ENCODE peak calls at places on chromosomes 5 and 9, in eight cellular contexts. N is CD8-positive, alpha-beta T cell; Z is A673; W is mesendoderm; A is kidney; I is endodermal cell; Y is K562; S is tibial artery. J is an unnamed sample. For H3K4me1, the result is how much of the 10 kb centered on the place peaks cover.

GRCh38 chr5:4511996-4512656 is 628.0 kb upstream of the ADAMTS16 start:
- DNase-seq in A (peak), S (no peak), Y (no peak), Z (no peak), W (peak), N (no peak), I (peak), J (no peak)

GRCh38 chr9:133673260-133673658 is 37.1 kb downstream of the DBH start:
- DNase-seq in Y (no peak), S (no peak), I (no peak), Z (no peak), W (no peak), A (peak), N (no peak), J (no peak)

GRCh38 chr5:148937239-148937638 is 110.8 kb downstream of the ADRB2 start:
- DNase-seq in W (no peak), N (no peak), S (no peak), I (no peak), Z (no peak), Y (no peak), A (no peak), J (no peak)

GRCh38 chr5:158492850-158493249 is 606.9 kb downstream of the EBF1 start:
- DNase-seq in Y (no peak), I (no peak), Z (no peak), A (no peak), N (no peak), W (peak), S (no peak), J (no peak)

GRCh38 chr9:133687856-133688761 is 50.0 kb downstream of the SARDH start:
- DNase-seq in N (no peak), Y (no peak), S (no peak), Z (no peak), W (no peak), A (peak), I (no peak), J (no peak)

GRCh38 chr5:111691914-111692313 is 65.1 kb downstream of the NREP start:
- DNase-seq in A (no peak), N (no peak), S (peak), I (no peak), W (no peak), Y (no peak), Z (no peak), J (no peak)

GRCh38 chr9:8895498-8896224 is 1096.1 kb upstream of the DMAC1 start:
- DNase-seq in S (no peak), I (no peak), Z (peak), Y (peak), W (peak), N (no peak), A (no peak), J (peak)

GRCh38 chr5:172509405-172509781 is 55.1 kb upstream of the SH3PXD2B start:
- DNase-seq in N (no peak), I (peak), S (no peak), Z (no peak), Y (no peak), W (peak), A (no peak), J (no peak)

GRCh38 chr5:127302509-127302908 is 11.9 kb downstream of the MEGF10 start:
- DNase-seq in W (no peak), N (no peak), A (no peak), Y (no peak), S (no peak), Z (no peak), I (no peak), J (no peak)

GRCh38 chr5:19497229-19497815 is 490.7 kb downstream of the CDH18 start:
- DNase-seq in W (no peak), N (no peak), I (no peak), Z (no peak), Y (no peak), S (no peak), A (no peak), J (no peak)

GRCh38 chr5:67268233-67269011 is 71.8 kb upstream of the CD180 start:
- DNase-seq in N (no peak), A (peak), W (no peak), I (no peak), S (peak), Z (peak), Y (no peak), J (peak)

GRCh38 chr9:33175633-33176325 is 8.6 kb upstream of the B4GALT1 start:
- DNase-seq in N (no peak), Z (no peak), I (no peak), Y (no peak), A (no peak), W (no peak), S (no peak), J (no peak)

DNA sequence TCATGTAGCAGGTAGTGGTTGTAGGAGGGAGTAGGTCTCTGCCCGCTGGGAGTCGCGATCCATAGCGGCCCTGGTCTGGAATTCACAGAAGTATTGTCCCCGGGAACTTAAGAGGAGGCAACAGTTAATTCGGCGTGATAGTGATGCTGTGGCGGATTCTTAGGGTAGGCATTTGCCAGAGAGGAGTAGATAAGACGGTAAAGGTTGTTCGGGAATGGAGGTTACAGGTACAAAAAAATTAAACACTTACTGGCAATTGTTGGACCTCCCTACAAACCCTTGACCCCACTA is 679 bp downstream of the SMC5 start:
- DNase-seq in W (peak), S (no peak), Z (no peak), A (no peak), Y (no peak), N (no peak), I (peak), J (no peak)
- H3K4me1 ChIP-seq in W (under half), S (half or more), Z (under half), A (under half), Y (under half), N (half or more), I (under half), J (under half)

GRCh38 chr9:131394464-131395026 is 659 bp downstream of the PRRC2B start:
- DNase-seq in Z (peak), I (peak), N (peak), Y (peak), S (peak), W (no peak), A (peak), J (peak)
- H3K4me1 ChIP-seq in Z (under half), I (under half), N (under half), Y (under half), S (under half), W (under half), A (under half), J (under half)

GRCh38 chr9:715310-715709 is 126.2 kb upstream of the DMRT1 start:
- DNase-seq in Z (no peak), A (no peak), S (no peak), N (no peak), Y (no peak), W (no peak), I (no peak), J (no peak)

GRCh38 chr9:713046-713445 is 128.5 kb upstream of the DMRT1 start:
- DNase-seq in Y (no peak), I (no peak), A (no peak), S (no peak), N (no peak), Z (no peak), W (no peak), J (no peak)

GRCh38 chr9:712643-713042 is 128.9 kb upstream of the DMRT1 start:
- DNase-seq in I (no peak), W (no peak), S (no peak), N (no peak), Z (no peak), Y (no peak), A (no peak), J (no peak)

GRCh38 chr9:715743-716400 is 125.6 kb upstream of the DMRT1 start:
- DNase-seq in N (no peak), Z (no peak), A (no peak), W (no peak), I (no peak), S (no peak), Y (no peak), J (peak)

DNA sequence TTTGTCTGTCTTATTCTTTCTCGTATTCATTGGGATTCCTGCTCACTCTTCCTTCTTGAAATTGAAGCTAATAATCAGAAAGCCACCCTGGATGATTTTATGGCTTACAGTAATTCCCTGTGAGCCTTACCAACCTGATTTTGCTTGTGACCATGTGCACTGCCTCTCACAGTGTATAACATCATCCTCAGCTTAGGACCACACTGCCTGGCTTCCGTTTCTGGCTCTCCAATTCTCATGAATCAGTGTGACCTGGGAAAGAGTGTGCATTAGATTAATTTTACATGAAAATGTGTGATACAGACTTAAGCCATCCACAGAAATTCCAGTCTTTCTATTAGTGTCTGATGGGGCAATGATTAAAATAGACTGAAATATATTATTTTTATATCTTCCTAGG is 126.8 kb upstream of the DMRT1 start:
- DNase-seq in A (no peak), Y (no peak), W (no peak), I (no peak), S (no peak), N (no peak), Z (no peak), J (no peak)
- H3K4me1 ChIP-seq in A (under half), Y (under half), W (under half), I (under half), S (half or more), N (under half), Z (under half), J (under half)

GRCh38 chr5:56512314-56512996 is 279.3 kb upstream of the ANKRD55 start:
- DNase-seq in S (peak), N (no peak), A (no peak), I (no peak), Y (no peak), Z (no peak), W (no peak), J (no peak)
- H3K4me1 ChIP-seq in S (under half), N (under half), A (under half), I (under half), Y (under half), Z (under half), W (under half), J (under half)

DNA sequence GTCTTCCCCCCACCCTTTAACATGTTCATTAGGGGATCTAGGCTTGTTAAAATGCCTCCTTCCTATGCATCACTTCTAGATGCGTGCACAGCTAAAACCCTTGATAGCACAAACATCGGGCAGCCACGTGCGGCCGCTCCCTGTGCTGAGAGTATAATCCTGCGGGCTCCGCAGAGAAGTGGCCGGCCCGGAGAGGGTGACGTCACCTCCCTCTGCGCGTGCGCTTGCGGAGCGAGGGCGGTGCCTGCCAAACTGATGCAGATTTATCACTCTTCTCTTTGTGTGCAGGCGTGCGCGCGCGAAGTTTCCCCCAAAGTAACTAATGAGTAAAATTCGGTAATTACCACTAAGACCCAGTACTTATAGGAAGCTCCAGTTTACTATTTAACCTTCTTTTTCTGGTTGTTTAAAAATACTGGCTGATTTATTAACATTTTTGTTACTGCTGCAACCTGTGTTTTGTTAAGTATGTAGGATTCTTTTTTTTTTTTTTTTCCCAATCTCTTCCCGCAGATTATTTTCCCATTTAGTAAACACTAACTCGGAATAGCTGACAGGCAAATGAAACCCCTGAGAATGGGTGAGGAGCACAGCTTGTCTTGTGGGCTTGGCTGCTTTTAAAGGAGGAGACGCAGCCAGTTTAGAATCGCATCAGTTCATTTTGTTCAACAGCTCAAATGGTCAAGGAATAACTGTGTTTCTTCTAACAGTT is 121.6 kb downstream of the TRIO start:
- DNase-seq in Z (peak), Y (peak), W (peak), S (peak), N (peak), I (peak), A (peak), J (peak)
- H3K4me1 ChIP-seq in Z (half or more), Y (under half), W (under half), S (half or more), N (under half), I (under half), A (under half), J (half or more)

GRCh38 chr9:71744754-71745521 is 23.4 kb downstream of the CEMIP2 start:
- DNase-seq in W (peak), Z (no peak), N (no peak), Y (no peak), A (no peak), S (no peak), I (peak), J (no peak)

GRCh38 chr9:71741841-71742648 is 26.3 kb downstream of the CEMIP2 start:
- DNase-seq in I (no peak), Y (peak), Z (no peak), W (no peak), A (no peak), S (no peak), N (no peak), J (peak)

GRCh38 chr9:71743217-71743705 is 25.1 kb downstream of the CEMIP2 start:
- DNase-seq in S (no peak), W (no peak), N (no peak), I (no peak), A (no peak), Z (no peak), Y (no peak), J (peak)

GRCh38 chr9:71742703-71743102 is 25.6 kb downstream of the CEMIP2 start:
- DNase-seq in A (no peak), N (no peak), S (no peak), W (no peak), Y (no peak), Z (no peak), I (no peak), J (no peak)

DNA sequence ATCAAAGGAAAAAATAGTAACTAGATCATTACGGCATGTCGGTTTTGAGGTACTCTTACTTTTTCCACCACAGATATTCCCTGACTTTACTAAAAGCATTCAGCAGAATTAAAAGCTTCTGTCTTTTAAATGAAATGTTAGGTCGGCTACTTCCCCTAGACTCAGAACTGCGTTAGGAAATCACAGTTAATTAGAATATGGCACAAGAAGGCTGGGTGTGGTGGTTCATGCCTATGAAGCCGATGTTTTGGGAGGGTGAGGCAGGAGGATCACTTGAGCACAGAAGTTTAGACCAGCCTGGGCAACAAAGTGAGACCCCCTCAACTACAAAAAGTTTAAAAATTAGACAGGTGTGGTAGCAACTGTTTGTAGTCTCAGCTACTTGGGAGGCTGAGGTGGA is 24.4 kb downstream of the CEMIP2 start:
- DNase-seq in W (no peak), N (no peak), A (no peak), I (no peak), S (no peak), Y (no peak), Z (no peak), J (no peak)
- H3K4me1 ChIP-seq in W (under half), N (under half), A (under half), I (under half), S (under half), Y (under half), Z (under half), J (under half)

DNA sequence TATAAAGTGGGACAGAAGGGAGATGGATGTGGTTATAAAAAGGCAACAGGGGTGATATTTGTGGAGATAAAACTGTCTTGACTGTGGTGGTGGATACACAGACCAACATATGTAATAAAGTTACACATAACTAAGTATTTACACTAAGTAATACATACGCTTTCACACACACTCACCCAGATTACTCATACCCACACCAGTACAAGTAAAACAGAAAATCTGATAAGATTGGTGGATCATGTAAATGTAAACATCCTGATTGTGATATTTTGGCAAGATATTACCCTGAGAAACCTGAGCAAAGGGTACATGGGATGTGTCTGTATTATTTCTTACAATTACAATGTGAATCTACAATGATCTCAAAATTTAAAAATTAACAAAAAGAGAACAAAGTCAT is 53.3 kb upstream of the SLIT3 start:
- DNase-seq in A (no peak), W (no peak), N (no peak), I (no peak), Y (no peak), Z (no peak), S (no peak), J (peak)
- H3K4me1 ChIP-seq in A (under half), W (under half), N (under half), I (under half), Y (under half), Z (under half), S (under half), J (under half)

GRCh38 chr5:131209506-131210191 is 38.9 kb downstream of the LYRM7 start:
- DNase-seq in A (no peak), W (peak), N (peak), S (no peak), I (no peak), Z (peak), Y (no peak), J (no peak)
- H3K4me1 ChIP-seq in A (under half), W (under half), N (half or more), S (under half), I (under half), Z (under half), Y (under half), J (under half)

J was measured in endothelial cell of umbilical vein.